ENCODE peak calls at places on chromosomes 12 and 14, in seven cellular contexts. U is mesothelial cell of epicardium, Y is tibial artery, X is GM12865, S is AG09319, Q is A549, W is esophagus muscularis mucosa. A is an unnamed sample.

GRCh38 chr12:120234643-120235368 is 30.7 kb downstream of the PXN start:
- DNase-seq in U (no peak), Y (peak; percentile 93), X (peak; percentile 50), S (peak; percentile 87), Q (peak; percentile 96), W (peak; percentile 98), A (no peak)

GRCh38 chr14:68795602-68796417 is 2.9 kb upstream of the ZFP36L1 start:
- DNase-seq in U (peak; percentile 78), Y (peak; percentile 82), X (peak; percentile 94), S (no peak), Q (peak; percentile 90), W (peak; percentile 96), A (peak; percentile 80)

GRCh38 chr14:96051642-96052540 is 12.7 kb downstream of the C14orf132 start:
- DNase-seq in U (no peak), Y (no peak), X (peak; percentile 58), S (no peak), Q (peak; percentile 27), W (no peak), A (no peak)

GRCh38 chr12:53989227-53990113 is 4.5 kb downstream of the HOXC10 start:
- DNase-seq in U (no peak), Y (no peak), X (peak; percentile 78), S (peak; percentile 7), Q (peak; percentile 77), W (no peak), A (no peak)

GRCh38 chr14:92649934-92650545 is 98.4 kb downstream of the LGMN start:
- DNase-seq in U (no peak), Y (peak; percentile 74), X (no peak), S (peak; percentile 87), Q (no peak), W (no peak), A (no peak)

GRCh38 chr14:105168496-105168978 is at the start of gene JAG2:
- DNase-seq in U (no peak), Y (no peak), X (peak; percentile 52), S (no peak), Q (peak; percentile 79), W (no peak), A (peak; percentile 32)

GRCh38 chr14:44505588-44505987 is 1.5 kb downstream of the FSCB start:
- DNase-seq in U (no peak), Y (no peak), X (no peak), S (no peak), Q (no peak), W (no peak), A (no peak)

GRCh38 chr12:122963928-122964240 is 2.4 kb downstream of the ABCB9 start:
- DNase-seq in U (no peak), Y (no peak), X (no peak), S (no peak), Q (no peak), W (no peak), A (no peak)

GRCh38 chr12:74646831-74647230 is 109.2 kb downstream of the ATXN7L3B start:
- DNase-seq in U (no peak), Y (no peak), X (peak; percentile 4), S (no peak), Q (peak; percentile 18), W (no peak), A (no peak)

GRCh38 chr12:11269607-11270006 is at the start of gene PRB3:
- DNase-seq in U (no peak), Y (no peak), X (no peak), S (no peak), Q (no peak), W (no peak), A (no peak)

GRCh38 chr12:88334271-88334670 is 192.2 kb downstream of the TMTC3 start:
- DNase-seq in U (no peak), Y (no peak), X (peak; percentile 67), S (no peak), Q (no peak), W (no peak), A (no peak)

GRCh38 chr12:111268738-111269572 is 99.9 kb downstream of the PHETA1 start:
- DNase-seq in U (no peak), Y (no peak), X (peak; percentile 30), S (no peak), Q (no peak), W (no peak), A (no peak)

GRCh38 chr12:38538319-38538718 is 221.7 kb downstream of the ALG10B start:
- DNase-seq in U (no peak), Y (no peak), X (peak; percentile 2), S (no peak), Q (no peak), W (no peak), A (no peak)

GRCh38 chr14:62126885-62127478 is 364.8 kb downstream of the SNAPC1 start:
- DNase-seq in U (no peak), Y (no peak), X (peak; percentile 65), S (peak; percentile 20), Q (peak; percentile 58), W (no peak), A (no peak)

GRCh38 chr12:65810036-65810435 is 14.2 kb upstream of the HMGA2 start:
- DNase-seq in U (no peak), Y (no peak), X (no peak), S (peak; percentile 78), Q (no peak), W (no peak), A (no peak)

GRCh38 chr14:105914738-105915385 is 388.5 kb downstream of the TMEM121 start:
- DNase-seq in U (no peak), Y (peak; percentile 12), X (no peak), S (no peak), Q (no peak), W (no peak), A (no peak)

GRCh38 chr12:44227601-44228000 is 391.7 kb downstream of the TMEM117 start:
- DNase-seq in U (no peak), Y (no peak), X (no peak), S (no peak), Q (no peak), W (no peak), A (no peak)
- TF ChIP-seq CTCF in U (no peak), Y (no peak), X (no peak), S (no peak), Q (no peak), W (no peak), A (no peak)

GRCh38 chr14:88225721-88226120 is 97.3 kb downstream of the KCNK10 start:
- DNase-seq in U (no peak), Y (no peak), X (no peak), S (no peak), Q (no peak), W (no peak), A (no peak)

GRCh38 chr14:88231626-88232025 is 91.4 kb downstream of the KCNK10 start:
- DNase-seq in U (no peak), Y (no peak), X (no peak), S (no peak), Q (no peak), W (no peak), A (no peak)

GRCh38 chr14:88227693-88228092 is 95.4 kb downstream of the KCNK10 start:
- DNase-seq in U (no peak), Y (no peak), X (peak; percentile 38), S (no peak), Q (no peak), W (no peak), A (no peak)

GRCh38 chr14:88229428-88229827 is 93.6 kb downstream of the KCNK10 start:
- DNase-seq in U (no peak), Y (no peak), X (no peak), S (no peak), Q (no peak), W (no peak), A (no peak)

DNA sequence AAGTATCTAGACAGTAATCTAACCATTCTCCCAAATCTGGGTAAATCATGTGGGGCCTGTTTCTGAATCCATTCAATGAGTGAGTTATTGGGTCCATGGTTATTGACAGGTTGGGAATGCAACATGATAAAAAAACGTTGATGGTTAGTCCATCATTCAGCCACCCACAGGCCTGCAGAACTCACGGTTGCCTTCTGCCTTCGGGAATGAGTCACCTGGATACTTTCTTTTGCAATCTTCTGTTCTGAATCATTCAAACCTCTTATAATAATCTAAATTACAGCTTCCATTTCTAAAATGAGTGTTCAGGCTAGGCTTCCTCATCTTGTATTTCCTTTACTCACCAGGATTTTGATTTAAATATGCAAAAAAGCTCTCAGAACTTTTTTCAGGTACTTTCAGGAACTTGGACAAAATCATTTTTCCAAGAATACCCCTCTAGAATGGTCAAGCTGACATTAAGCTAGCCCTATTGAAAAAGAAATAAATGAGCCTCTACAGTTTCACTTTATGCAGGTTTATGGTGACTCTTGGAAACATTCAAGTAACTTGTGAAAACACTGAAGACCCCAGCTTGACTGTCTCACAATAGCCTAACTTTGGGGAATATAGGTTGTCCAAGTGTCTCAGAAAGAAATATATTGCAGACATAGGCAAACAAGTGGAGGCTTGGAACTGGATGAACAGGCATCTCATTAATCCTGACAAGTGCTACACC is 94.4 kb downstream of the KCNK10 start:
- DNase-seq in U (no peak), Y (no peak), X (no peak), S (no peak), Q (no peak), W (no peak), A (no peak)
- TF ChIP-seq CTCF in U (no peak), Y (no peak), X (no peak), S (no peak), Q (no peak), W (no peak), A (no peak)

GRCh38 chr12:39712334-39712733 is 92.7 kb upstream of the ABCD2 start:
- DNase-seq in U (no peak), Y (no peak), X (no peak), S (no peak), Q (no peak), W (no peak), A (no peak)
- TF ChIP-seq CTCF in U (no peak), Y (no peak), X (no peak), S (no peak), Q (no peak), W (no peak), A (no peak)

DNA sequence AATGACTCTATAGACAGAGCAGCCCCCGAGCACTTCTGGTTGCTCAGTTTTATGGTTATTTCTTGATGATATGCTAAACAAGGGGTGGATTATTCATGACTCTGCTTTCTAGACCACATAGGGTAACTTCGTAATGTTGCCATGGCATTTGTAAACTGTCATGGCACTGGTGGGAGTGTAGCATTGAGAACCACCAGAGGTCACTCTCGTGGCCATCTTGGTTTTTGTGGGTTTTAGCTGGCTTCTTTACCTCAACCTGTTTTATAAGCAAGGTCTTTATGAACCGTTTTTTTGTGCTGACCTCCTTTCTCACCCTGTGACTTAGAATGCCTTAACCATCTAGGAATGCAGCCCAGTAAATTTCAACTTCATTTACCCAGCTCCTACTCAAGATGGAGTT is 1036.2 kb upstream of the FLRT2 start:
- DNase-seq in U (no peak), Y (no peak), X (no peak), S (no peak), Q (no peak), W (no peak), A (no peak)
- TF ChIP-seq CTCF in U (no peak), Y (no peak), X (no peak), S (no peak), Q (no peak), W (no peak), A (no peak)

GRCh38 chr12:98002887-98003493 is 512.4 kb upstream of the TMPO start:
- DNase-seq in U (no peak), Y (peak; percentile 47), X (peak; percentile 62), S (no peak), Q (peak; percentile 65), W (no peak), A (no peak)
- TF ChIP-seq CTCF in U (peak; percentile 42), Y (peak; percentile 25), X (peak; percentile 55), S (peak; percentile 20), Q (peak; percentile 42), W (peak; percentile 60), A (no peak)

A was measured in natural killer cell.